ENCODE peak calls at places on chromosomes 6 and 20, in nine cellular contexts. N is AG09309, D is cardiac fibroblast, W is right atrium auricular region, U is breast epithelium, M is uterus, J is astrocyte, S is kidney, Y is fibroblast of pulmonary artery. G is an unnamed sample.

GRCh38 chr6:29834564-29835436 is 7.2 kb downstream of the HLA-G start:
- DNase-seq in N (no peak), S (no peak), J (no peak), W (no peak), M (no peak), U (no peak), D (peak), Y (peak), G (peak)

GRCh38 chr6:51093899-51094665 is 275.4 kb downstream of the TFAP2B start:
- DNase-seq in W (no peak), Y (no peak), N (no peak), D (no peak), U (no peak), S (no peak), J (no peak), M (no peak), G (no peak)

GRCh38 chr20:21808863-21809664 is 103.6 kb downstream of the PAX1 start:
- DNase-seq in J (no peak), M (no peak), N (no peak), W (no peak), S (peak), D (peak), Y (no peak), U (no peak), G (no peak)

GRCh38 chr20:44394520-44395182 is 39.2 kb downstream of the HNF4A start:
- DNase-seq in S (no peak), D (no peak), N (no peak), W (no peak), U (no peak), Y (peak), M (no peak), J (no peak), G (peak)

GRCh38 chr6:153059311-153059710 is 56.8 kb upstream of the MTRF1L start:
- DNase-seq in M (no peak), S (no peak), W (no peak), J (no peak), U (no peak), N (no peak), D (peak), Y (no peak), G (peak)

GRCh38 chr20:23445596-23446217 is 6.2 kb downstream of the CSTL1 start:
- DNase-seq in W (no peak), Y (peak), D (peak), M (no peak), S (no peak), J (peak), N (peak), U (no peak), G (peak)

GRCh38 chr6:137588472-137588871 is 94.3 kb upstream of the OLIG3 start:
- DNase-seq in D (no peak), N (no peak), J (no peak), M (no peak), W (no peak), Y (no peak), S (no peak), U (no peak), G (no peak)

GRCh38 chr6:38116248-38116647 is 296.7 kb downstream of the ZFAND3 start:
- DNase-seq in J (no peak), Y (no peak), M (no peak), W (no peak), U (no peak), S (no peak), N (no peak), D (no peak), G (no peak)

GRCh38 chr20:33653900-33654596 is 8.1 kb upstream of the C20orf144 start:
- DNase-seq in J (no peak), M (peak), U (peak), D (no peak), W (no peak), Y (no peak), N (no peak), S (peak), G (no peak)

GRCh38 chr20:60137657-60138245 is 179.5 kb downstream of the CDH26 start:
- DNase-seq in Y (peak), M (no peak), U (no peak), J (no peak), D (peak), W (no peak), N (no peak), S (no peak), G (peak)

GRCh38 chr6:6474170-6474920 is 114.2 kb upstream of the LY86 start:
- DNase-seq in D (no peak), Y (no peak), S (no peak), M (no peak), J (no peak), W (no peak), N (no peak), U (no peak), G (no peak)

GRCh38 chr20:7090753-7091310 is 323.3 kb downstream of the BMP2 start:
- DNase-seq in W (no peak), M (no peak), J (no peak), Y (no peak), S (no peak), N (no peak), D (no peak), U (no peak), G (no peak)

GRCh38 chr6:13462380-13463326 is 24.7 kb downstream of the GFOD1 start:
- DNase-seq in Y (no peak), J (peak), U (no peak), S (no peak), W (no peak), D (no peak), M (no peak), N (no peak), G (no peak)

GRCh38 chr6:90284745-90285481 is 11.7 kb downstream of the BACH2 start:
- DNase-seq in W (no peak), D (peak), M (no peak), Y (peak), N (no peak), J (peak), U (no peak), S (no peak), G (peak)

GRCh38 chr6:91438570-91438969 is 851.7 kb upstream of the MAP3K7 start:
- DNase-seq in Y (no peak), W (no peak), U (no peak), J (peak), N (no peak), D (no peak), S (no peak), M (no peak), G (peak)

GRCh38 chr6:105879902-105880547 is 206.1 kb upstream of the PRDM1 start:
- DNase-seq in M (peak), U (no peak), W (no peak), Y (no peak), S (no peak), J (no peak), N (peak), D (no peak), G (no peak)

GRCh38 chr20:57523782-57524181 is 1.2 kb downstream of the CTCFL start:
- DNase-seq in J (no peak), U (no peak), N (no peak), D (no peak), W (no peak), S (no peak), M (no peak), Y (no peak), G (no peak)

GRCh38 chr20:23419995-23420901 is 1.0 kb downstream of the NAPB start:
- DNase-seq in U (no peak), W (no peak), J (peak), D (peak), M (peak), S (peak), Y (peak), N (peak), G (peak)

GRCh38 chr20:17615645-17616479 is 46.0 kb downstream of the DSTN start:
- DNase-seq in J (no peak), D (no peak), N (no peak), M (no peak), Y (no peak), W (peak), S (peak), U (peak), G (no peak)

GRCh38 chr20:45311589-45312211 is 3.6 kb upstream of the MATN4 start:
- DNase-seq in Y (peak), M (peak), S (peak), U (no peak), D (peak), J (peak), N (no peak), W (peak), G (peak)

GRCh38 chr6:15348528-15348927 is 102.7 kb downstream of the JARID2 start:
- DNase-seq in J (no peak), U (no peak), S (no peak), Y (no peak), W (no peak), D (no peak), M (no peak), N (no peak), G (no peak)

GRCh38 chr20:13995086-13995665 is at the start of gene MACROD2:
- DNase-seq in J (peak), W (peak), S (peak), N (peak), U (peak), D (peak), M (peak), Y (peak), G (peak)

GRCh38 chr6:684831-685636 is 7.9 kb downstream of the EXOC2 start:
- DNase-seq in J (peak), Y (peak), M (no peak), N (no peak), S (no peak), U (no peak), W (no peak), D (peak), G (peak)

GRCh38 chr6:34181903-34182302 is 36.0 kb upstream of the GRM4 start:
- DNase-seq in N (no peak), M (no peak), S (peak), Y (no peak), J (no peak), U (peak), D (no peak), W (no peak), G (no peak)

GRCh38 chr20:31972481-31973386 is 4.8 kb downstream of the XKR7 start:
- DNase-seq in J (no peak), Y (no peak), D (peak), S (no peak), U (no peak), M (no peak), W (no peak), N (no peak), G (peak)

GRCh38 chr20:17635846-17636245 is 46.2 kb downstream of the RRBP1 start:
- DNase-seq in M (peak), J (no peak), Y (no peak), S (no peak), U (no peak), N (no peak), W (no peak), D (peak), G (peak)

GRCh38 chr6:14703586-14703985 is 542.3 kb upstream of the JARID2 start:
- DNase-seq in J (peak), S (no peak), W (no peak), Y (peak), N (peak), U (no peak), M (no peak), D (no peak), G (peak)

GRCh38 chr20:44222969-44223368 is 12.4 kb upstream of the OSER1 start:
- DNase-seq in U (no peak), S (no peak), Y (no peak), W (peak), N (no peak), M (no peak), D (no peak), J (no peak), G (no peak)

GRCh38 chr6:39778581-39779270 is 13.4 kb upstream of the DAAM2 start:
- DNase-seq in J (no peak), N (peak), M (no peak), U (no peak), Y (no peak), W (no peak), D (no peak), S (no peak), G (no peak)

GRCh38 chr6:6722195-6722594 is 133.7 kb downstream of the LY86 start:
- DNase-seq in D (no peak), W (no peak), Y (no peak), S (no peak), M (no peak), U (no peak), N (no peak), J (no peak), G (no peak)

GRCh38 chr6:166940643-166941068 is 15.7 kb downstream of the RNASET2 start:
- DNase-seq in D (peak), U (peak), W (peak), J (peak), S (no peak), N (no peak), Y (no peak), M (no peak), G (no peak)

GRCh38 chr6:119129148-119129967 is 50.9 kb upstream of the FAM184A start:
- DNase-seq in W (no peak), U (no peak), Y (peak), S (no peak), N (no peak), D (peak), J (peak), M (no peak), G (peak)

GRCh38 chr6:168817558-168818159 is 376.7 kb downstream of the SMOC2 start:
- DNase-seq in Y (no peak), U (no peak), J (no peak), N (no peak), M (no peak), W (no peak), S (no peak), D (no peak), G (no peak)

GRCh38 chr6:168819546-168819945 is 378.6 kb downstream of the SMOC2 start:
- DNase-seq in U (no peak), S (no peak), W (no peak), M (no peak), Y (no peak), D (no peak), J (no peak), N (no peak), G (no peak)

GRCh38 chr6:168815229-168815628 is 374.2 kb downstream of the SMOC2 start:
- DNase-seq in Y (no peak), S (no peak), N (no peak), D (no peak), M (no peak), U (no peak), J (no peak), W (no peak), G (no peak)
- TF ChIP-seq CTCF in Y (peak), S (no peak), N (no peak), D (no peak), M (no peak), U (no peak), J (no peak), W (no peak), G (peak)

GRCh38 chr6:66128238-66128637 is 421.2 kb upstream of the EYS start:
- DNase-seq in U (no peak), D (no peak), W (no peak), N (no peak), M (no peak), J (no peak), S (no peak), Y (no peak), G (no peak)
- H3K4me3 ChIP-seq in U (no peak), D (no peak), W (no peak), N (no peak), M (no peak), J (no peak), S (no peak), Y (no peak), G (no peak)

GRCh38 chr6:63573899-63574553 is 1.7 kb downstream of the LOC128125822 start:
- DNase-seq in W (no peak), M (peak), S (no peak), N (no peak), U (no peak), J (peak), D (peak), Y (peak), G (peak)

GRCh38 chr6:63573140-63573898 is 1.0 kb downstream of the LOC128125822 start:
- DNase-seq in M (peak), Y (peak), D (peak), J (peak), W (peak), N (peak), U (peak), S (peak), G (peak)

GRCh38 chr6:63572733-63573139 is 456 bp downstream of the LOC128125822 start:
- DNase-seq in Y (no peak), S (no peak), M (no peak), J (no peak), N (no peak), U (peak), W (no peak), D (no peak), G (no peak)

GRCh38 chr6:63571883-63572732 is at the start of the genes LOC128125822 and PTP4A1:
- DNase-seq in U (peak), W (peak), J (peak), N (peak), M (peak), S (peak), D (peak), Y (peak), G (peak)

DNA sequence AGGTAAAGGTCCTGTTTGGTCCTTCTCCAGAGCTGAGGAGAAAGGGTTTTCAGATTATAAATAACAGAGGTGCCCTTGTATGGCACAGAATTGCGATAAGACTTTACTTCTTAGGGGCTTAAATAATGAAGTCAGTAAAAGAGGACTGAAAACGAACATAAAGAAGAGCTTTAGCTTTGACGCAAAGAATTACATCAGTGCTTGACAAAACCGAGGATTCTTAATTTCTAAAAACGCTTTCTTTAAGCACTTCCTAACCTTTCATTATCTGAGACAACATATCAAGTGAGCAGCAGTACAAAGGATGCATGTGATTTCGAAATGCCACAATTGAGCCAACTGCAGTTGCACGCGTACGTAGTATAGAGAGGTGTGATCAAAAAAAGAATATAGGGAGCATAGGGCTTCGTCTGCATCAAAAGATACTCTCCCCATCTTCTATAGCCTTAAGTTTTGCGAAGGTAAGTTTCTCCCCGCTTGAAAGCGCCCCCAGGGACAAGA is 848 bp upstream of the LOC128125822 start:
- DNase-seq in M (no peak), J (no peak), N (no peak), D (no peak), W (no peak), S (no peak), U (no peak), Y (no peak), G (no peak)
- TF ChIP-seq CTCF in M (no peak), J (no peak), N (peak), D (no peak), W (no peak), S (no peak), U (no peak), Y (no peak), G (peak)

DNA sequence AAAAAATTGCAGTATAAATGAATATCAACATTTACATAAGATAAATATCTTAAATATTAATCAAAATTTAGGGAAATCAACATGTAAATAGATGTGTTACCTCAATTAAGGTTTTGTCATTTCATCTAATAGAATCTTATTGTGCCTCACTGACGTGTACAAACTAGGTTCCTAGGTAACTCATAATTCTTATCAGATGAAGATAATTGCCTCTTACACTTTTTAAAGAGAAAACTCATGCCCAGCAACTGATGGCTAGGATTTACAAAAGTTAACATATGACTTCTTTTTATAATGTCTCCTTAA is 49.6 kb downstream of the FRK start:
- DNase-seq in M (no peak), W (no peak), D (no peak), S (no peak), Y (no peak), U (no peak), J (no peak), N (no peak), G (no peak)
- H3K4me3 ChIP-seq in M (no peak), W (no peak), D (no peak), S (no peak), Y (no peak), U (no peak), J (no peak), N (no peak), G (no peak)

DNA sequence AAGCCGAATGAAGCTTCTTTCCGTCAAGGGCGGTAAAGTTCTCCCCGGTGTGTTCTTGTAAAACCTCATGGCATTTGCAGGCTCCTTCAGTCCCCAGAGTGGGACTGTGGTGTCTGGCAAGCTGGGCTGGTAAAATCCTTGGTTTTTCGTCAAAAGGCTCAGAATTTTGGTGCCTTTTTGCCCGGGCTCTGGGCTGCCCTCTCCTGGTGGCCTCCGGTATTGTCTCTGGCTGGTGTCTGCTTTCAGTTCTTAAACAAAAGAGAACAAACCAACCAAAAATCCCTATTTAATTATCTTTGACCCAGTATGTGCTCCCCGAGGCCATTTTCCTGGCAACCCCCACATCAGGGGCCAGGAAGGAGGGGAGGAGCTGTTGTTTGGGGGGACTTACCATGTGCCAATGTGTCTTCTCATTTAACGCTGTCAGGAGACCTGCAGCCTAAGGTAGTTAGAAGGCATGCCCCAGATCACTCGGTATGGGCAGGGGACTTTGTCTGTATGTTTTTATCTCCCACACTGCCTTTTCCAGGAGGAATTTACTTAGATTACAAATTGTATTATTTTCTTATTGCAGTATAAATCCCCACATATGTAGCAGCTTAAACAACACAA is 11.1 kb downstream of the CDH4 start:
- DNase-seq in Y (peak), U (no peak), D (peak), M (no peak), N (no peak), W (no peak), J (no peak), S (no peak), G (peak)
- TF ChIP-seq CTCF in Y (peak), U (peak), D (peak), M (peak), N (peak), W (peak), J (peak), S (no peak), G (peak)

GRCh38 chr6:107564223-107564855 is 74.4 kb downstream of the SOBP start:
- DNase-seq in S (no peak), J (no peak), U (no peak), N (no peak), Y (no peak), M (no peak), W (no peak), D (no peak), G (no peak)
- H3K4me3 ChIP-seq in S (no peak), J (no peak), U (no peak), N (no peak), Y (no peak), M (no peak), W (no peak), D (no peak), G (no peak)

GRCh38 chr20:36830791-36831691 is 44.9 kb upstream of the TLDC2 start:
- DNase-seq in D (peak), J (no peak), M (peak), S (no peak), Y (peak), N (peak), U (no peak), W (peak), G (peak)
- TF ChIP-seq CTCF in D (peak), J (peak), M (no peak), S (no peak), Y (peak), N (peak), U (peak), W (no peak), G (peak)

DNA sequence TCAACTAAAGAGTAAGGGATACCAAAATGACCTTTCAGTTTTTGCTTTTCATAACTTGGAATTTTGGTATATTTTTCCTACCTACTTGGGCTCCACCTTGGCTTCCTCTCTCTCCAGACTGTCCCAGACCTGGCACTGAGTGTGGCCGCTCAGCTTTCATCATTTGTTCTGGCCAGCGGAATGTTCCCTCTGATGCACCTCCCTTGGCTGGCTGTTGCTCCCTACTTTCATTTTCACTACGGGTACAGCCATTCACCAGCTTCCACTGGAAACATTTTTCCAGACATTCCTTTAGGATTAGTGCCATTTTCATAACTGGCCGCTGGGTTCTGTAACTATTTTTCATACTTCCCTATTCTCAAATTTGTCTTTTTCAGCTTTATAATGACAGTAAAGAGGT is 487.4 kb downstream of the TENT5A start:
- DNase-seq in M (no peak), J (peak), Y (peak), S (no peak), W (peak), N (no peak), D (peak), U (no peak), G (peak)
- H3K4me3 ChIP-seq in M (no peak), J (no peak), Y (peak), S (peak), W (peak), N (peak), D (no peak), U (peak), G (no peak)

GRCh38 chr6:108838101-108838717 is 10.0 kb upstream of the ARMC2 start:
- DNase-seq in W (no peak), Y (peak), N (no peak), J (peak), D (no peak), M (no peak), U (no peak), S (peak), G (peak)
- TF ChIP-seq CTCF in W (no peak), Y (peak), N (peak), J (peak), D (peak), M (no peak), U (no peak), S (peak), G (peak)